ENCODE peak calls at places on chromosomes 12 and 14, in five cellular contexts. M is fibroblast of the aortic adventitia, B is testis, F is foreskin fibroblast, P is lower lobe of right lung. D is an unnamed sample.

GRCh38 chr12:81987351-81987750 is 228.2 kb upstream of the PPFIA2 start:
- DNase-seq in B (no peak), M (no peak), P (no peak), F (no peak), D (no peak)

GRCh38 chr12:57027011-57027804 is 10.9 kb upstream of the TAC3 start:
- DNase-seq in B (peak), F (no peak), M (no peak), P (no peak), D (no peak)

GRCh38 chr12:58306266-58306995 is 365.1 kb downstream of the ATP23 start:
- DNase-seq in M (no peak), B (no peak), P (no peak), F (no peak), D (no peak)

GRCh38 chr14:105015242-105015641 is 5.6 kb downstream of the CDCA4 start:
- DNase-seq in F (no peak), P (no peak), B (no peak), M (no peak), D (no peak)

GRCh38 chr14:32492482-32492881 is 163.4 kb downstream of the AKAP6 start:
- DNase-seq in B (no peak), P (no peak), F (no peak), M (no peak), D (no peak)

GRCh38 chr14:43894534-43894933 is 612.5 kb downstream of the FSCB start:
- DNase-seq in M (no peak), B (no peak), F (no peak), P (no peak), D (no peak)

GRCh38 chr12:107352347-107353081 is 259.2 kb upstream of the CRY1 start:
- DNase-seq in B (no peak), F (no peak), P (no peak), M (no peak), D (no peak)

GRCh38 chr12:90995041-90995440 is 9.7 kb downstream of the EPYC start:
- DNase-seq in P (no peak), M (peak), B (no peak), F (no peak), D (no peak)

GRCh38 chr12:53219116-53219955 is 12.3 kb upstream of the ITGB7 start:
- DNase-seq in P (peak), F (no peak), M (peak), B (no peak), D (no peak)

GRCh38 chr14:102116361-102117180 is 23.1 kb upstream of the WDR20 start:
- DNase-seq in M (no peak), F (no peak), P (no peak), B (no peak), D (no peak)

GRCh38 chr12:83261998-83262397 is 575.3 kb downstream of the TMTC2 start:
- DNase-seq in F (no peak), M (no peak), P (no peak), B (no peak), D (no peak)

DNA sequence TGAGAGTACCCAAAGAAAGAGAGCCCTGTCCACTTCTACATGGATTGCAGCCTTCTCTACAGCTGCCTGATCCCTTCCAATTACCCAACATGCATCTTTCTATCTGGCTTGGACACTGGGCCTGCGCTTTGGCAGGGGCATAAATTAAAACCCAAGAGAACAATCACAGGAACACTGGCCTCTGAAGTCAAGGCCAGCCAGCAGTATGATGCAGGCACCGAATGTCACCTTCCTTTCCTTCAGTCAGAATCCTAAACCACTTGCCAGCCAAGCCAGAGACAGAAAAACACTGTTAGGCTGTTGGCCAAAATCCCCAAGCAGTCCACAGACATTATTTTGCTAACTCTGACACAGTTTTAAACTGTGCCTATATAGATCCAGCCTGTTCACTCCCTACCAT is 113.7 kb downstream of the DUSP6 start:
- DNase-seq in M (peak), P (no peak), F (no peak), B (peak), D (no peak)
- H3K4me3 ChIP-seq in M (no peak), P (no peak), F (no peak), B (no peak), D (no peak)

GRCh38 chr12:15522574-15523187 is 200.4 kb downstream of the PTPRO start:
- DNase-seq in M (peak), P (no peak), F (peak), B (no peak), D (no peak)
- TF ChIP-seq CTCF in M (peak), P (peak), F (peak), B (peak), D (peak)

GRCh38 chr12:103495783-103496456 is at the start of gene C12orf42:
- DNase-seq in B (peak), P (peak), M (peak), F (peak), D (no peak)
- H3K4me3 ChIP-seq in B (peak), P (peak), M (peak), F (no peak), D (no peak)

GRCh38 chr12:59403259-59403932 is 192.4 kb upstream of the SLC16A7 start:
- DNase-seq in F (peak), P (no peak), M (peak), B (peak), D (peak)
- TF ChIP-seq CTCF in F (peak), P (peak), M (peak), B (peak), D (peak)

DNA sequence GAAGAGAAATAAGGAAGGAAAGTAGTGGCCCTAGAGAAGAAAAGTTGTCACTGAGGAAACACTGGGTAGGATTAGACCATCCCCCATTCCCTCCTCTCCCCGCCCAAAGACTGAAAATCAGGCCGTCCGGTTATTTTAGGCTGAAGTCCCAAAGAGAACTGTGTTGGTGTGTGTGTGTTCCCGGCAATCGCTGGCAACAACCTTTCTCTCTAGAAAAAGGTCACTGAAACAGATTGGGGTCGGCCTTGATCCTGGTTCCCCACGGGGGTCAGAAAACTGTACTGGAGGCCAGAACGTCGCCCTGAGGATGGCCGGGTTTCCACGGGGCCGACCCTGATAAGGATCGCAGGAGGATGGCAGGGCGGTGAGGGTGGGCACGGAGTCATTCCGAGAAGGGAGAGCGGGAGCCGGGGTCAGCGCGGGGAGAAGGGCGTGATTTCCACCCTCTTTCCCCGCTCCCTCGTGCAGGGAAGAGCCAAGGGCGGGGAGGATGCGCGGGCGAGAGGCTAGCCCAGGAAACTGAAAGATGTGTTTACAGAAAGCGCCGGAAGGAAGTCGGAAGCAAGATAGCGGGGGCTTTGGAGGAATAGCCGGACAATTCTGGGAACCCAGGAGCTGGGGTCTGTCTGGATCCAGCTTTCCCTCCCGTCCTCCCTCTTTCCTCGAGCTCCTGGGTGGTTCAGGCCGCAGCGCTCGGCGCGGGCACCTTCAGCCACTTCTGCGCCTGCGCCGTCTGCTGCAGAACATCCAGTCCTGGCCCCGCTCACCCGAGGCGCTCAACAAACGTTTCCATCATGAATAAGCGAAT is 25.3 kb upstream of the SPTLC2 start:
- DNase-seq in F (peak), B (peak), P (peak), M (peak), D (no peak)
- H3K4me3 ChIP-seq in F (peak), B (peak), P (peak), M (peak), D (peak)

GRCh38 chr14:89279649-89280232 is 137.3 kb downstream of the FOXN3 start:
- DNase-seq in M (no peak), P (no peak), B (no peak), F (no peak), D (no peak)
- TF ChIP-seq CTCF in M (no peak), P (no peak), B (no peak), F (no peak), D (no peak)

D was measured in HFF-Myc.